ENCODE peak calls at places on chromosome 16, in seven cellular contexts. F, P, K, A, B, X and Y are unnamed samples.

GRCh38 chr16:81816793-81817210 is 37.7 kb downstream of the PLCG2 start:
- DNase-seq in P (no peak), B (no peak), A (no peak), X (no peak), K (no peak), F (no peak), Y (no peak)

GRCh38 chr16:56673916-56674315 is 4.3 kb downstream of the MT1H start:
- DNase-seq in F (peak), P (no peak), K (no peak), B (peak), A (no peak), X (no peak), Y (no peak)

GRCh38 chr16:80627108-80627507 is 86.3 kb downstream of the DYNLRB2 start:
- DNase-seq in B (no peak), A (no peak), X (no peak), P (no peak), K (no peak), F (no peak), Y (no peak)

GRCh38 chr16:86828653-86829052 is 250.3 kb downstream of the FOXL1 start:
- DNase-seq in B (no peak), P (no peak), X (no peak), F (no peak), A (no peak), K (no peak), Y (no peak)

GRCh38 chr16:11824362-11824761 is 27.0 kb downstream of the RSL1D1 start:
- DNase-seq in F (peak), K (no peak), X (no peak), A (no peak), P (no peak), B (no peak), Y (no peak)

GRCh38 chr16:46826618-46827017 is 4.4 kb downstream of the C16orf87 start:
- DNase-seq in K (no peak), X (no peak), B (no peak), P (no peak), F (peak), A (no peak), Y (no peak)

GRCh38 chr16:64925166-64925565 is 196.7 kb downstream of the CDH11 start:
- DNase-seq in K (no peak), A (no peak), X (no peak), B (no peak), P (no peak), F (peak), Y (no peak)

GRCh38 chr16:49269231-49269630 is 12.4 kb downstream of the CBLN1 start:
- DNase-seq in A (no peak), B (no peak), K (no peak), P (no peak), F (no peak), X (no peak), Y (no peak)

GRCh38 chr16:19898924-19899604 is 14.4 kb upstream of the GPRC5B start:
- DNase-seq in A (peak), P (peak), B (peak), K (no peak), X (no peak), F (peak), Y (no peak)

GRCh38 chr16:70586731-70587130 is 59.6 kb upstream of the IL34 start:
- DNase-seq in K (no peak), A (no peak), B (no peak), P (no peak), F (no peak), X (no peak), Y (no peak)

GRCh38 chr16:86496929-86497381 is 13.4 kb upstream of the FOXF1 start:
- DNase-seq in X (no peak), F (no peak), P (no peak), A (no peak), K (no peak), B (peak), Y (no peak)

GRCh38 chr16:53968896-53969295 is 264.9 kb downstream of the FTO start:
- DNase-seq in F (peak), A (no peak), K (no peak), X (no peak), B (no peak), P (no peak), Y (no peak)

GRCh38 chr16:70520612-70521297 is 2.6 kb downstream of the COG4 start:
- DNase-seq in A (peak), X (peak), P (no peak), B (no peak), F (peak), K (no peak), Y (no peak)

GRCh38 chr16:2160915-2161551 is 5.5 kb downstream of the TRAF7 start:
- DNase-seq in A (no peak), P (no peak), F (peak), X (no peak), B (peak), K (no peak), Y (no peak)

GRCh38 chr16:83900611-83901010 is 1.7 kb downstream of the MLYCD start:
- DNase-seq in F (no peak), B (no peak), A (no peak), K (no peak), X (no peak), P (no peak), Y (no peak)

GRCh38 chr16:66028505-66029216 is 337.8 kb upstream of the CDH5 start:
- DNase-seq in A (peak), F (peak), P (no peak), K (no peak), B (no peak), X (no peak), Y (no peak)

GRCh38 chr16:55421225-55421624 is 57.8 kb upstream of the MMP2 start:
- DNase-seq in X (no peak), K (no peak), B (no peak), F (no peak), P (no peak), A (no peak), Y (no peak)

GRCh38 chr16:84631882-84632281 is 14.0 kb upstream of the COTL1 start:
- DNase-seq in F (no peak), X (no peak), P (no peak), K (no peak), B (no peak), A (no peak), Y (no peak)

GRCh38 chr16:88464447-88465318 is 11.6 kb downstream of the ZFPM1 start:
- DNase-seq in B (no peak), A (no peak), P (no peak), K (no peak), F (no peak), X (no peak), Y (no peak)

GRCh38 chr16:12496866-12497265 is 306.8 kb downstream of the CPPED1 start:
- DNase-seq in P (no peak), X (no peak), B (no peak), A (no peak), K (no peak), F (no peak), Y (no peak)

GRCh38 chr16:58487566-58488351 is 12.2 kb upstream of the NDRG4 start:
- DNase-seq in A (no peak), K (peak), P (peak), X (peak), B (peak), F (peak), Y (peak)

GRCh38 chr16:68993885-68994284 is 111.6 kb upstream of the HAS3 start:
- DNase-seq in A (peak), F (peak), P (no peak), K (no peak), X (no peak), B (no peak), Y (no peak)

GRCh38 chr16:25966172-25967097 is 274.7 kb downstream of the HS3ST4 start:
- DNase-seq in P (no peak), B (no peak), X (no peak), A (no peak), K (no peak), F (no peak), Y (no peak)

GRCh38 chr16:2973081-2973480 is 3.9 kb downstream of the PAQR4 start:
- DNase-seq in A (no peak), K (no peak), B (no peak), P (no peak), X (no peak), F (no peak), Y (no peak)

GRCh38 chr16:931651-932500 is 38.9 kb downstream of the LMF1 start:
- DNase-seq in P (no peak), K (no peak), B (no peak), F (no peak), X (no peak), A (no peak), Y (no peak)